ENCODE peak calls at places on chromosomes 1 and 21, in ten cellular contexts. S is activated B cell treated with CpG ODN at 0.5 μM for 24 hours; K is thoracic aorta; J is brain microvascular endothelial cell; N is colonic mucosa; Y is uterus; V is spleen; A is fibroblast of the aortic adventitia; I is GM20000; U is CD8-positive, alpha-beta T cell. G is an unnamed sample.

GRCh38 chr21:39103689-39104088 is 79.6 kb downstream of the PSMG1 start:
- DNase-seq in N (no peak), Y (no peak), S (no peak), J (no peak), V (no peak), A (peak), U (no peak), K (no peak), I (no peak), G (no peak)

GRCh38 chr1:3852091-3852490 is 4.9 kb downstream of the CEP104 start:
- DNase-seq in U (no peak), K (no peak), V (no peak), A (no peak), N (no peak), Y (no peak), J (no peak), I (no peak), S (no peak), G (no peak)

GRCh38 chr1:238624786-238625185 is 734.1 kb upstream of the ZP4 start:
- DNase-seq in N (no peak), K (no peak), S (no peak), J (no peak), V (no peak), Y (no peak), A (no peak), U (no peak), I (no peak), G (no peak)

GRCh38 chr1:154607748-154608521 is at the start of gene ADAR:
- DNase-seq in S (peak), N (peak), U (peak), V (peak), A (peak), J (peak), I (peak), Y (peak), K (peak), G (peak)

GRCh38 chr1:193262661-193263060 is 76.2 kb upstream of the B3GALT2 start:
- DNase-seq in J (no peak), V (no peak), Y (no peak), U (no peak), A (no peak), N (no peak), S (no peak), K (no peak), I (no peak), G (no peak)

GRCh38 chr1:110012100-110012499 is 22.3 kb upstream of the STRIP1 start:
- DNase-seq in J (no peak), U (no peak), V (no peak), K (no peak), I (peak), Y (no peak), N (no peak), A (no peak), S (peak), G (no peak)

GRCh38 chr21:30408782-30409494 is 13.1 kb downstream of the KRTAP13-1 start:
- DNase-seq in Y (no peak), U (no peak), J (peak), V (no peak), I (no peak), N (peak), S (no peak), K (no peak), A (peak), G (peak)

GRCh38 chr1:1921901-1922753 is 3.0 kb upstream of the TMEM52 start:
- DNase-seq in I (no peak), U (no peak), Y (no peak), V (peak), S (no peak), N (no peak), K (no peak), J (no peak), A (no peak), G (no peak)

GRCh38 chr21:22679207-22679606 is 1681.0 kb downstream of the NCAM2 start:
- DNase-seq in N (no peak), Y (no peak), K (no peak), U (no peak), A (no peak), I (no peak), V (no peak), J (no peak), S (no peak), G (no peak)

GRCh38 chr1:94821636-94822305 is 1.6 kb downstream of the SLC44A3 start:
- DNase-seq in U (no peak), Y (no peak), A (no peak), V (no peak), J (no peak), N (peak), K (no peak), S (no peak), I (no peak), G (no peak)

GRCh38 chr1:97101523-97101922 is 379.9 kb downstream of the PTBP2 start:
- DNase-seq in J (no peak), N (no peak), Y (no peak), V (no peak), K (no peak), S (no peak), I (no peak), A (no peak), U (no peak), G (no peak)

GRCh38 chr1:209513226-209513625 is 70.3 kb upstream of the CAMK1G start:
- DNase-seq in Y (no peak), U (no peak), I (peak), J (peak), N (no peak), S (no peak), K (no peak), A (peak), V (no peak), G (no peak)

GRCh38 chr1:197685785-197686184 is 89.5 kb downstream of the DENND1B start:
- DNase-seq in I (no peak), S (no peak), A (peak), Y (no peak), U (no peak), N (no peak), K (no peak), V (no peak), J (no peak), G (no peak)

GRCh38 chr1:1591452-1591851 is 8.5 kb downstream of the FNDC10 start:
- DNase-seq in V (no peak), A (no peak), S (no peak), U (no peak), K (no peak), N (no peak), Y (no peak), J (no peak), I (no peak), G (no peak)

GRCh38 chr21:41830764-41831452 is 48.2 kb downstream of the PRDM15 start:
- DNase-seq in I (no peak), Y (no peak), A (no peak), N (no peak), S (no peak), U (no peak), V (peak), J (no peak), K (no peak), G (no peak)

GRCh38 chr1:54230507-54231339 is 30.8 kb downstream of the MRPL37 start:
- DNase-seq in J (no peak), N (no peak), V (peak), U (no peak), I (no peak), K (no peak), A (no peak), Y (no peak), S (no peak), G (no peak)

GRCh38 chr1:223886516-223886921 is 40.8 kb upstream of the TP53BP2 start:
- DNase-seq in Y (no peak), I (no peak), S (no peak), K (no peak), V (no peak), N (no peak), J (no peak), U (no peak), A (no peak), G (no peak)

GRCh38 chr1:233945573-233945972 is 41.1 kb downstream of the SLC35F3 start:
- DNase-seq in V (no peak), A (no peak), J (no peak), S (no peak), K (no peak), Y (no peak), N (no peak), U (no peak), I (no peak), G (no peak)

GRCh38 chr1:233944596-233944995 is 40.1 kb downstream of the SLC35F3 start:
- DNase-seq in I (no peak), V (no peak), S (no peak), N (no peak), J (no peak), U (no peak), Y (no peak), K (no peak), A (no peak), G (no peak)

GRCh38 chr1:233951804-233952203 is 47.3 kb downstream of the SLC35F3 start:
- DNase-seq in K (no peak), Y (no peak), U (no peak), J (no peak), V (no peak), S (no peak), A (no peak), I (no peak), N (no peak), G (no peak)

GRCh38 chr1:233945979-233946378 is 41.5 kb downstream of the SLC35F3 start:
- DNase-seq in S (no peak), N (no peak), U (no peak), J (no peak), A (no peak), Y (no peak), K (no peak), V (no peak), I (no peak), G (no peak)

DNA sequence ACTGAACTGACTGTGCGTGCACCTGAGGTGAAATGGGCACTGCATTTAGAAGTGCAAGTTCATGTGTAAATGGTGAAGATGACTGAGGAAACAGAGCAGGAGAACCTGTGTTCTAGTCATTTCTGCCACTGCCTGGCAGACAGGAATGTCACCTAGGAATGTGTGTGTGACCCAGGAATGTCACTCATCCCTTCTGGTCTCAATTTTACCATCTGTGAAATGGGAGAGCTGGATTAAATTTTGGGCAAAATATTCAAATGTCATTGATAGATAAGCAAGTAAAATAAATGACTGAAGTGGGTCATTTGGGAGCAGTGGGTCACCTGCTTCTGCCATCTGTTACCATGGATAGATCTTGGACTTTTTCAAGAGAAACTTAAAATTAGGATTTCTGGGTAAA is 42.2 kb downstream of the SLC35F3 start:
- DNase-seq in S (no peak), K (no peak), U (no peak), I (no peak), A (no peak), J (no peak), N (no peak), Y (no peak), V (no peak), G (no peak)
- TF ChIP-seq CTCF in S (no peak), K (no peak), U (no peak), I (no peak), A (no peak), J (no peak), N (no peak), Y (no peak), V (no peak), G (no peak)

GRCh38 chr1:235045921-235046601 is 82.6 kb downstream of the TOMM20 start:
- DNase-seq in K (no peak), N (no peak), Y (no peak), V (no peak), A (no peak), S (no peak), U (no peak), J (no peak), I (no peak), G (no peak)
- TF ChIP-seq CTCF in K (no peak), N (no peak), Y (no peak), V (no peak), A (no peak), S (no peak), U (no peak), J (no peak), I (no peak), G (no peak)

DNA sequence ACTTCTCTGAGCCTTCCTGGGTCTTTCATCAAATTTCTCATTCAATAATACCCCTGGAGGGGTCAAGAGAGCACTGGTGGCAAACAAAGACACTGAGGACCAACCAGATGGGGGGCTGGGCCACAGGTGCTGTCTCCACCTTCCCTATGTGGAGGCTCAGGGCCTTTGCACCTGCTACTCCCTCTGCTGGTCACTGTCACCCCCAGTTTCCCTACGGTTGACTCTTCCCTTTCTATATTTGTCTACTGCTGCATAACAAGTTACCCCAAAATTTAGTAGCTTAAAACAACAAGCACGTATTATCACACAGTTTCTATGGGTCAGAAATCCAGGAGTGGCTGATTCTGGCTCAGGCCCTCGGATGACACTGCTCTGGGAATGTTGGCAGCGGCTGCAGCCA is 138.8 kb upstream of the RUNX3 start:
- DNase-seq in I (peak), S (no peak), U (no peak), A (no peak), J (no peak), V (peak), Y (no peak), N (no peak), K (no peak), G (no peak)
- TF ChIP-seq CTCF in I (peak), S (no peak), U (no peak), A (no peak), J (peak), V (no peak), Y (no peak), N (no peak), K (no peak), G (no peak)

GRCh38 chr1:59149435-59149834 is 147.5 kb upstream of the FGGY start:
- DNase-seq in I (no peak), N (no peak), K (no peak), A (no peak), V (no peak), J (no peak), U (no peak), S (no peak), Y (no peak), G (no peak)

GRCh38 chr1:59144959-59145358 is 151.9 kb upstream of the FGGY start:
- DNase-seq in U (no peak), N (no peak), Y (no peak), V (no peak), J (no peak), I (no peak), K (no peak), A (no peak), S (no peak), G (no peak)

GRCh38 chr1:59146056-59146455 is 150.8 kb upstream of the FGGY start:
- DNase-seq in A (no peak), U (no peak), K (no peak), V (no peak), N (no peak), I (no peak), J (no peak), Y (no peak), S (no peak), G (no peak)

GRCh38 chr1:59143824-59144223 is 153.1 kb upstream of the FGGY start:
- DNase-seq in N (no peak), I (no peak), J (no peak), A (peak), K (no peak), U (no peak), Y (no peak), V (no peak), S (no peak), G (no peak)

DNA sequence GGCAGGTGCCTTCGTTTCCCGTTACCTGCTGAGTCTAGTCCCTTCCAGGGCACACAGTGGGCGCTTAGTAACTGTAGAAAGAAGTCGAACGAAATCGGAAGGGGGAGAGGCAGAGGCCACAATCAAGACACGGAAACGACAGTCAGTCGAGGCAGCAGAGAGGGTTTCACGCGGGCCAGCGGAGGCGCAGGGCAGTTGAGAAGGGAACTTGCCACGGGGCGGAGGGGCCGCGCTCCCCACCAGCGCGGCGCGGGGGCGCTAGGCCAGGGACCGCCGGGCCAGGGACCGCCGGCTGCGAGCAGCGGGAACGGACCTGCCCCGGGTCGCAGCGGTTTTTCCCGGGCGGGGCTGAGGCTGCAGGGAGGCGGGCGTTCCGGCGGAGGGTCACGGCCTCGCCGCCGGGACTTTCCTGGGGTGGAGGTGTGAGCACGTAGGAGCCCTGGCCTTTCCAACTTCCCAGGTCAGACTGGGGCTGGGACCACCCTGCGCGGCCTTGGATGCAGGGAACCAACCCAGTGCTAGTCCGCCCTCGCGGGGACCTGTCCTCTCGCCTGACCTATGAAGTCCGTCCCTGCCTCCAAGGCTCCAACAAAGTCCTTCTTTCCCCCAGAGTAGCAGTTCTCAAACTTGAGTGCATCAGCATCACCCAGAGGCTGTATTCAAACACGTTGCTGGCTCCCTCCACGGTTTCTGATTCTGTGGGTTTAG is 150.1 kb upstream of the FGGY start:
- DNase-seq in A (peak), N (peak), S (peak), K (no peak), V (peak), Y (peak), U (peak), J (no peak), I (peak), G (peak)
- TF ChIP-seq CTCF in A (peak), N (no peak), S (no peak), K (no peak), V (no peak), Y (no peak), U (peak), J (peak), I (peak), G (no peak)

GRCh38 chr1:201375169-201375568 is 2.3 kb downstream of the TNNT2 start:
- DNase-seq in J (no peak), K (no peak), U (no peak), N (no peak), I (no peak), A (no peak), V (no peak), Y (no peak), S (no peak), G (no peak)
- TF ChIP-seq CTCF in J (peak), K (no peak), U (no peak), N (no peak), I (no peak), A (peak), V (no peak), Y (no peak), S (no peak), G (no peak)

DNA sequence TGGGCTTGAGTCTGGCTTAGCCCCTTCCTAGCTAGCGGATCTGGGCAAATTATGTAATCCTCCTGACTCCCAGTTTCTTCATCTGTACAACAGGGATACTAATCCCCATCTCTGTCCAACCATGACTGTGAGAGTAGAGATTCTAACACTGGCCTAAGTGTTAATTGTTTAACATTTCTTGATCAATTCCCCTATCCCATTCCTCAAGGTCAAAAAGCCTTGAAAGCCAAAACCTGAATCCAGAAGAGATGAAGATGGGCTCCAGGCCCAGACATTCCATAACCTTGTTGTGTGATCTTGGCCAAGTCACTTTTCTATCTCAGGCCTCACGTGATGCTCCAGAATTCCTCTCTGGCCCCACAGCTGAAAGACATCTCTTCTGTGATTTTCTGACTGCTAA is 18.8 kb upstream of the PHLDA3 start:
- DNase-seq in I (no peak), Y (no peak), V (no peak), J (no peak), S (no peak), K (no peak), U (no peak), A (peak), N (no peak), G (no peak)
- TF ChIP-seq CTCF in I (no peak), Y (no peak), V (no peak), J (no peak), S (no peak), K (no peak), U (no peak), A (no peak), N (no peak), G (no peak)

DNA sequence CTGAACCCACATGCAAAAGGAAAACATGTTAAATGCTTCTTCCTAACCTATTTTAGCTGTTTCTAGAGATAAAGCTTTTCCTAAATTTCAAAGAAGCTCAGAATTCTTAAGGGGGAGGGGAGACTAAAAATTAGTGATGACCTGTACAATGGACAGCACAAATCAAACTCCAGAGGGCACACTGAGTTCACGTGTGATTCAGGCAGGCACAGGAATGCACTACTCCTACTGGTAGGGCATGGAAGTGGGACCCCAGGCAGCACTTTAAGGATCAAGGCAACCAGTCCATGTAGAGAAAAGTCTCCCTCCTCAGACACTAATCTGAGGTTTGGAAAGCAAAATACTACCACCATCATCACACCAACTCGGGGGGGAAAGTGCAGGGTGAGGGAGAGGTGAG is 31.3 kb upstream of the CLCA4 start:
- DNase-seq in I (no peak), V (no peak), J (no peak), S (no peak), U (no peak), A (peak), K (no peak), N (no peak), Y (no peak), G (no peak)
- TF ChIP-seq CTCF in I (no peak), V (no peak), J (peak), S (no peak), U (no peak), A (peak), K (no peak), N (peak), Y (peak), G (no peak)

G was measured in mesothelial cell of epicardium.